ENCODE peak calls at places on chromosomes 12 and 14, in five cellular contexts. P is CD8-positive, alpha-beta memory T cell; K is right atrium auricular region; E is stomach; X is heart right ventricle. U is an unnamed sample. For H3K27me3, the result is how much of the 10 kb centered on the place peaks cover.

GRCh38 chr12:53720946-53721345 is 6.3 kb downstream of the CALCOCO1 start:
- DNase-seq in X (no peak), E (no peak), K (no peak), P (no peak), U (no peak)

GRCh38 chr12:111942557-111942956 is 70.4 kb downstream of the TMEM116 start:
- DNase-seq in X (no peak), K (no peak), E (peak), P (no peak), U (no peak)

GRCh38 chr12:20731274-20731673 is 36.1 kb downstream of the SLCO1C1 start:
- DNase-seq in P (no peak), X (no peak), K (no peak), E (no peak), U (no peak)

GRCh38 chr14:68576496-68577244 is 216.2 kb downstream of the ZFP36L1 start:
- DNase-seq in X (no peak), P (no peak), K (no peak), E (no peak), U (no peak)

GRCh38 chr12:133204264-133204603 is 22.9 kb downstream of the ZNF268 start:
- DNase-seq in K (no peak), X (no peak), E (no peak), P (no peak), U (no peak)

GRCh38 chr12:26869908-26870459 is 37.0 kb upstream of the ITPR2 start:
- DNase-seq in K (no peak), X (no peak), E (no peak), P (no peak), U (no peak)

GRCh38 chr12:13183621-13184020 is 12.9 kb upstream of the EMP1 start:
- DNase-seq in K (no peak), E (no peak), P (no peak), X (no peak), U (no peak)

GRCh38 chr12:45191239-45191638 is 24.7 kb upstream of the ANO6 start:
- DNase-seq in P (no peak), X (no peak), K (no peak), E (no peak), U (no peak)

GRCh38 chr14:103031956-103032355 is 25.4 kb downstream of the CDC42BPB start:
- DNase-seq in E (peak), X (no peak), P (no peak), K (no peak), U (peak)

GRCh38 chr12:14399871-14400270 is 34.4 kb downstream of the ATF7IP start:
- DNase-seq in P (no peak), K (no peak), X (no peak), E (no peak), U (no peak)

GRCh38 chr14:61145903-61146411 is 135.2 kb downstream of the TMEM30B start:
- DNase-seq in P (no peak), K (no peak), E (no peak), X (no peak), U (no peak)

GRCh38 chr14:86357119-86357518 is 827.2 kb downstream of the FLRT2 start:
- DNase-seq in P (no peak), K (no peak), E (no peak), X (no peak), U (no peak)

GRCh38 chr14:20606190-20606901 is 15.2 kb upstream of the RNASE12 start:
- DNase-seq in P (no peak), E (peak), K (no peak), X (no peak), U (peak)

GRCh38 chr12:111126331-111126730 is 206.0 kb upstream of the MYL2 start:
- DNase-seq in K (no peak), P (no peak), E (no peak), X (no peak), U (no peak)

GRCh38 chr14:92456215-92457017 is 57.2 kb upstream of the RIN3 start:
- DNase-seq in K (peak), X (peak), E (peak), P (no peak), U (peak)

GRCh38 chr12:9647825-9648700 is 21.4 kb upstream of the CLEC2D start:
- DNase-seq in E (peak), P (peak), K (peak), X (peak), U (peak)

GRCh38 chr14:76389841-76390240 is 13.9 kb downstream of the ESRRB start:
- DNase-seq in P (no peak), E (no peak), X (no peak), K (no peak), U (no peak)

GRCh38 chr12:117063162-117063911 is 35.9 kb downstream of the TESC start:
- DNase-seq in K (no peak), P (peak), E (no peak), X (no peak), U (no peak)

GRCh38 chr14:68941820-68942219 is 37.3 kb downstream of the ACTN1 start:
- DNase-seq in K (peak), X (no peak), P (no peak), E (peak), U (peak)

GRCh38 chr12:14373202-14373601 is 7.7 kb downstream of the ATF7IP start:
- DNase-seq in P (no peak), E (no peak), X (no peak), K (no peak), U (no peak)

GRCh38 chr12:52615208-52615868 is 3.0 kb downstream of the KRT73 start:
- DNase-seq in K (peak), X (no peak), E (no peak), P (no peak), U (no peak)
- H3K27me3 ChIP-seq in K (under half), X (under half), E (under half), P (under half), U (under half)

GRCh38 chr14:104827173-104828055 is 26.5 kb downstream of the ZBTB42 start:
- DNase-seq in X (no peak), P (peak), E (peak), K (no peak), U (peak)

GRCh38 chr14:104822821-104823615 is 22.1 kb downstream of the ZBTB42 start:
- DNase-seq in X (no peak), K (no peak), P (no peak), E (peak), U (peak)

GRCh38 chr14:104824353-104824997 is 23.6 kb downstream of the ZBTB42 start:
- DNase-seq in K (no peak), P (no peak), E (no peak), X (no peak), U (no peak)

GRCh38 chr14:104826197-104826857 is 25.4 kb downstream of the ZBTB42 start:
- DNase-seq in P (peak), E (peak), X (peak), K (peak), U (peak)

DNA sequence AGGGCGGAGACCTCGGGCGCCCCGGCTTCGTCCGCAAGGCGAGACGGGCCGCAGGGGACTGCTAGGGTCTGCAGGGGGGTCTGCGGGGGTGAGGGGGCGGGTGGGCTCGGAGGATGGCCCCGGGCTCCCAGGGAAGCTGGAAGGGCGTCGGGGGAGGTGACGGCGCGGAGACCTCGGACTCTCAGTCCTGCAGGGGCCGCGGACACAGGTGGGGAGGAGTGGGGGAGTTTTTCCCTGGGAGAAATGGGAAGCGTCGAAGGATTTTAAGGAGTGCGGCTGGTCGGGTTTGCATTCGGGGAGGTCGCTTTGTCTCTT is 25.9 kb downstream of the ZBTB42 start:
- DNase-seq in X (no peak), K (no peak), E (no peak), P (no peak), U (no peak)
- H3K4me3 ChIP-seq in X (peak), K (peak), E (peak), P (peak), U (peak)

GRCh38 chr14:93859957-93860356 is 67.2 kb upstream of the FAM181A start:
- DNase-seq in P (no peak), K (no peak), X (no peak), E (peak), U (no peak)
- H3K27me3 ChIP-seq in P (under half), K (under half), X (under half), E (under half), U (under half)

GRCh38 chr12:62296001-62296400 is 35.8 kb downstream of the USP15 start:
- DNase-seq in X (no peak), P (no peak), K (no peak), E (no peak), U (no peak)
- H3K4me3 ChIP-seq in X (no peak), P (no peak), K (no peak), E (no peak), U (no peak)

U was measured in H7.